ENCODE peak calls at places on chromosomes 5 and 9, in six cellular contexts. One of them, this sample, is unnamed.

GRCh38 chr5:163399923-163400322 is 37.5 kb upstream of the CCNG1 start:
- DNase-seq in activated CD8-positive, alpha-beta T cell treated with anti-CD3 and anti-CD28 coated beads for 36 hours: no peak
- DNase-seq in stimulated activated CD4-positive, alpha-beta T cell treated with anti-CD3 and anti-CD28 coated beads, Interleukin-15, amount 100 ng/mL, for 24 hours: no peak
- DNase-seq in activated T-helper 1 cell treated with anti-CD3 and anti-CD28 coated beads, Interleukin-2, amount 50 U/mL, for 16 hours: no peak
- DNase-seq in SHP77: no peak
- DNase-seq in ureter: no peak
- DNase-seq in this sample: no peak

GRCh38 chr5:81397169-81397568 is 3.2 kb upstream of the ACOT12 start:
- DNase-seq in ureter: no peak
- DNase-seq in activated T-helper 1 cell treated with anti-CD3 and anti-CD28 coated beads, Interleukin-2, amount 50 U/mL, for 16 hours: no peak
- DNase-seq in activated CD8-positive, alpha-beta T cell treated with anti-CD3 and anti-CD28 coated beads for 36 hours: no peak
- DNase-seq in stimulated activated CD4-positive, alpha-beta T cell treated with anti-CD3 and anti-CD28 coated beads, Interleukin-15, amount 100 ng/mL, for 24 hours: no peak
- DNase-seq in SHP77: no peak
- DNase-seq in this sample: no peak

GRCh38 chr5:174610968-174611367 is 113.4 kb upstream of the MSX2 start:
- DNase-seq in activated T-helper 1 cell treated with anti-CD3 and anti-CD28 coated beads, Interleukin-2, amount 50 U/mL, for 16 hours: no peak
- DNase-seq in ureter: peak
- DNase-seq in activated CD8-positive, alpha-beta T cell treated with anti-CD3 and anti-CD28 coated beads for 36 hours: no peak
- DNase-seq in stimulated activated CD4-positive, alpha-beta T cell treated with anti-CD3 and anti-CD28 coated beads, Interleukin-15, amount 100 ng/mL, for 24 hours: no peak
- DNase-seq in SHP77: no peak
- DNase-seq in this sample: no peak

GRCh38 chr9:125466356-125466855 is 204.8 kb downstream of the GAPVD1 start:
- DNase-seq in activated CD8-positive, alpha-beta T cell treated with anti-CD3 and anti-CD28 coated beads for 36 hours: no peak
- DNase-seq in ureter: no peak
- DNase-seq in SHP77: no peak
- DNase-seq in activated T-helper 1 cell treated with anti-CD3 and anti-CD28 coated beads, Interleukin-2, amount 50 U/mL, for 16 hours: no peak
- DNase-seq in stimulated activated CD4-positive, alpha-beta T cell treated with anti-CD3 and anti-CD28 coated beads, Interleukin-15, amount 100 ng/mL, for 24 hours: no peak
- DNase-seq in this sample: no peak

GRCh38 chr5:151020304-151021031 is at the start of gene GPX3:
- DNase-seq in ureter: peak
- DNase-seq in activated CD8-positive, alpha-beta T cell treated with anti-CD3 and anti-CD28 coated beads for 36 hours: peak
- DNase-seq in activated T-helper 1 cell treated with anti-CD3 and anti-CD28 coated beads, Interleukin-2, amount 50 U/mL, for 16 hours: no peak
- DNase-seq in stimulated activated CD4-positive, alpha-beta T cell treated with anti-CD3 and anti-CD28 coated beads, Interleukin-15, amount 100 ng/mL, for 24 hours: peak
- DNase-seq in SHP77: no peak
- DNase-seq in this sample: no peak

GRCh38 chr9:33619666-33620404 is 95.8 kb downstream of the ANKRD18B start:
- DNase-seq in SHP77: no peak
- DNase-seq in activated CD8-positive, alpha-beta T cell treated with anti-CD3 and anti-CD28 coated beads for 36 hours: no peak
- DNase-seq in stimulated activated CD4-positive, alpha-beta T cell treated with anti-CD3 and anti-CD28 coated beads, Interleukin-15, amount 100 ng/mL, for 24 hours: no peak
- DNase-seq in activated T-helper 1 cell treated with anti-CD3 and anti-CD28 coated beads, Interleukin-2, amount 50 U/mL, for 16 hours: no peak
- DNase-seq in ureter: no peak
- DNase-seq in this sample: no peak

GRCh38 chr9:91119679-91120078 is 242.0 kb downstream of the AUH start:
- DNase-seq in ureter: no peak
- DNase-seq in stimulated activated CD4-positive, alpha-beta T cell treated with anti-CD3 and anti-CD28 coated beads, Interleukin-15, amount 100 ng/mL, for 24 hours: no peak
- DNase-seq in activated T-helper 1 cell treated with anti-CD3 and anti-CD28 coated beads, Interleukin-2, amount 50 U/mL, for 16 hours: no peak
- DNase-seq in SHP77: no peak
- DNase-seq in activated CD8-positive, alpha-beta T cell treated with anti-CD3 and anti-CD28 coated beads for 36 hours: no peak
- DNase-seq in this sample: no peak

GRCh38 chr5:17314907-17315471 is 97.6 kb downstream of the BASP1 start:
- DNase-seq in stimulated activated CD4-positive, alpha-beta T cell treated with anti-CD3 and anti-CD28 coated beads, Interleukin-15, amount 100 ng/mL, for 24 hours: no peak
- DNase-seq in ureter: no peak
- DNase-seq in activated CD8-positive, alpha-beta T cell treated with anti-CD3 and anti-CD28 coated beads for 36 hours: no peak
- DNase-seq in SHP77: no peak
- DNase-seq in activated T-helper 1 cell treated with anti-CD3 and anti-CD28 coated beads, Interleukin-2, amount 50 U/mL, for 16 hours: no peak
- DNase-seq in this sample: no peak

GRCh38 chr5:595285-595684 is 16.9 kb upstream of the CEP72 start:
- DNase-seq in activated T-helper 1 cell treated with anti-CD3 and anti-CD28 coated beads, Interleukin-2, amount 50 U/mL, for 16 hours: no peak
- DNase-seq in activated CD8-positive, alpha-beta T cell treated with anti-CD3 and anti-CD28 coated beads for 36 hours: no peak
- DNase-seq in stimulated activated CD4-positive, alpha-beta T cell treated with anti-CD3 and anti-CD28 coated beads, Interleukin-15, amount 100 ng/mL, for 24 hours: no peak
- DNase-seq in ureter: no peak
- DNase-seq in SHP77: no peak
- DNase-seq in this sample: no peak

GRCh38 chr5:169160405-169160901 is 140.5 kb downstream of the SLIT3 start:
- DNase-seq in stimulated activated CD4-positive, alpha-beta T cell treated with anti-CD3 and anti-CD28 coated beads, Interleukin-15, amount 100 ng/mL, for 24 hours: no peak
- DNase-seq in activated T-helper 1 cell treated with anti-CD3 and anti-CD28 coated beads, Interleukin-2, amount 50 U/mL, for 16 hours: no peak
- DNase-seq in ureter: no peak
- DNase-seq in activated CD8-positive, alpha-beta T cell treated with anti-CD3 and anti-CD28 coated beads for 36 hours: no peak
- DNase-seq in SHP77: no peak
- DNase-seq in this sample: no peak

GRCh38 chr5:171418982-171419662 is at the start of gene FGF18:
- DNase-seq in activated CD8-positive, alpha-beta T cell treated with anti-CD3 and anti-CD28 coated beads for 36 hours: peak
- DNase-seq in SHP77: no peak
- DNase-seq in stimulated activated CD4-positive, alpha-beta T cell treated with anti-CD3 and anti-CD28 coated beads, Interleukin-15, amount 100 ng/mL, for 24 hours: peak
- DNase-seq in ureter: no peak
- DNase-seq in activated T-helper 1 cell treated with anti-CD3 and anti-CD28 coated beads, Interleukin-2, amount 50 U/mL, for 16 hours: no peak
- DNase-seq in this sample: no peak

GRCh38 chr9:95507456-95508241 is 9.1 kb downstream of the PTCH1 start:
- DNase-seq in activated CD8-positive, alpha-beta T cell treated with anti-CD3 and anti-CD28 coated beads for 36 hours: peak
- DNase-seq in ureter: no peak
- DNase-seq in SHP77: peak
- DNase-seq in activated T-helper 1 cell treated with anti-CD3 and anti-CD28 coated beads, Interleukin-2, amount 50 U/mL, for 16 hours: peak
- DNase-seq in stimulated activated CD4-positive, alpha-beta T cell treated with anti-CD3 and anti-CD28 coated beads, Interleukin-15, amount 100 ng/mL, for 24 hours: peak
- DNase-seq in this sample: no peak

GRCh38 chr5:9947231-9947693 is 302.4 kb downstream of the ATPSCKMT start:
- DNase-seq in stimulated activated CD4-positive, alpha-beta T cell treated with anti-CD3 and anti-CD28 coated beads, Interleukin-15, amount 100 ng/mL, for 24 hours: no peak
- DNase-seq in activated CD8-positive, alpha-beta T cell treated with anti-CD3 and anti-CD28 coated beads for 36 hours: no peak
- DNase-seq in activated T-helper 1 cell treated with anti-CD3 and anti-CD28 coated beads, Interleukin-2, amount 50 U/mL, for 16 hours: no peak
- DNase-seq in SHP77: no peak
- DNase-seq in ureter: no peak
- DNase-seq in this sample: no peak

GRCh38 chr9:110303136-110303535 is 34.5 kb downstream of the TXNDC8 start:
- DNase-seq in activated T-helper 1 cell treated with anti-CD3 and anti-CD28 coated beads, Interleukin-2, amount 50 U/mL, for 16 hours: no peak
- DNase-seq in activated CD8-positive, alpha-beta T cell treated with anti-CD3 and anti-CD28 coated beads for 36 hours: no peak
- DNase-seq in stimulated activated CD4-positive, alpha-beta T cell treated with anti-CD3 and anti-CD28 coated beads, Interleukin-15, amount 100 ng/mL, for 24 hours: no peak
- DNase-seq in SHP77: no peak
- DNase-seq in ureter: no peak
- DNase-seq in this sample: no peak

GRCh38 chr9:135249191-135249590 is 161.7 kb downstream of the OLFM1 start:
- DNase-seq in stimulated activated CD4-positive, alpha-beta T cell treated with anti-CD3 and anti-CD28 coated beads, Interleukin-15, amount 100 ng/mL, for 24 hours: no peak
- DNase-seq in activated T-helper 1 cell treated with anti-CD3 and anti-CD28 coated beads, Interleukin-2, amount 50 U/mL, for 16 hours: no peak
- DNase-seq in ureter: no peak
- DNase-seq in activated CD8-positive, alpha-beta T cell treated with anti-CD3 and anti-CD28 coated beads for 36 hours: no peak
- DNase-seq in SHP77: no peak
- DNase-seq in this sample: no peak

GRCh38 chr9:7186175-7186574 is 428.4 kb downstream of the KDM4C start:
- DNase-seq in activated T-helper 1 cell treated with anti-CD3 and anti-CD28 coated beads, Interleukin-2, amount 50 U/mL, for 16 hours: no peak
- DNase-seq in ureter: no peak
- DNase-seq in activated CD8-positive, alpha-beta T cell treated with anti-CD3 and anti-CD28 coated beads for 36 hours: peak
- DNase-seq in SHP77: no peak
- DNase-seq in stimulated activated CD4-positive, alpha-beta T cell treated with anti-CD3 and anti-CD28 coated beads, Interleukin-15, amount 100 ng/mL, for 24 hours: no peak
- DNase-seq in this sample: peak

GRCh38 chr5:7747728-7748127 is 103.2 kb downstream of the CFAP90 start:
- DNase-seq in stimulated activated CD4-positive, alpha-beta T cell treated with anti-CD3 and anti-CD28 coated beads, Interleukin-15, amount 100 ng/mL, for 24 hours: no peak
- DNase-seq in activated CD8-positive, alpha-beta T cell treated with anti-CD3 and anti-CD28 coated beads for 36 hours: no peak
- DNase-seq in ureter: no peak
- DNase-seq in SHP77: no peak
- DNase-seq in activated T-helper 1 cell treated with anti-CD3 and anti-CD28 coated beads, Interleukin-2, amount 50 U/mL, for 16 hours: no peak
- DNase-seq in this sample: no peak

GRCh38 chr9:129436751-129437625 is 183.9 kb downstream of the C9orf50 start:
- DNase-seq in activated CD8-positive, alpha-beta T cell treated with anti-CD3 and anti-CD28 coated beads for 36 hours: peak
- DNase-seq in stimulated activated CD4-positive, alpha-beta T cell treated with anti-CD3 and anti-CD28 coated beads, Interleukin-15, amount 100 ng/mL, for 24 hours: peak
- DNase-seq in SHP77: no peak
- DNase-seq in ureter: peak
- DNase-seq in activated T-helper 1 cell treated with anti-CD3 and anti-CD28 coated beads, Interleukin-2, amount 50 U/mL, for 16 hours: no peak
- DNase-seq in this sample: peak

GRCh38 chr5:162068412-162068811 is 839 bp downstream of the GABRG2 start:
- DNase-seq in activated CD8-positive, alpha-beta T cell treated with anti-CD3 and anti-CD28 coated beads for 36 hours: no peak
- DNase-seq in activated T-helper 1 cell treated with anti-CD3 and anti-CD28 coated beads, Interleukin-2, amount 50 U/mL, for 16 hours: no peak
- DNase-seq in stimulated activated CD4-positive, alpha-beta T cell treated with anti-CD3 and anti-CD28 coated beads, Interleukin-15, amount 100 ng/mL, for 24 hours: no peak
- DNase-seq in ureter: no peak
- DNase-seq in SHP77: peak
- DNase-seq in this sample: no peak

GRCh38 chr5:150235548-150235895 is 45.7 kb downstream of the SLC6A7 start:
- DNase-seq in ureter: no peak
- DNase-seq in SHP77: no peak
- DNase-seq in activated T-helper 1 cell treated with anti-CD3 and anti-CD28 coated beads, Interleukin-2, amount 50 U/mL, for 16 hours: no peak
- DNase-seq in activated CD8-positive, alpha-beta T cell treated with anti-CD3 and anti-CD28 coated beads for 36 hours: no peak
- DNase-seq in stimulated activated CD4-positive, alpha-beta T cell treated with anti-CD3 and anti-CD28 coated beads, Interleukin-15, amount 100 ng/mL, for 24 hours: no peak
- DNase-seq in this sample: no peak

GRCh38 chr5:179870403-179870903 is 11.8 kb upstream of the MRNIP start:
- DNase-seq in activated T-helper 1 cell treated with anti-CD3 and anti-CD28 coated beads, Interleukin-2, amount 50 U/mL, for 16 hours: no peak
- DNase-seq in SHP77: peak
- DNase-seq in stimulated activated CD4-positive, alpha-beta T cell treated with anti-CD3 and anti-CD28 coated beads, Interleukin-15, amount 100 ng/mL, for 24 hours: peak
- DNase-seq in ureter: no peak
- DNase-seq in activated CD8-positive, alpha-beta T cell treated with anti-CD3 and anti-CD28 coated beads for 36 hours: peak
- DNase-seq in this sample: no peak

GRCh38 chr5:17996002-17996401 is 361.7 kb downstream of the TAF11L14 start:
- DNase-seq in stimulated activated CD4-positive, alpha-beta T cell treated with anti-CD3 and anti-CD28 coated beads, Interleukin-15, amount 100 ng/mL, for 24 hours: no peak
- DNase-seq in activated T-helper 1 cell treated with anti-CD3 and anti-CD28 coated beads, Interleukin-2, amount 50 U/mL, for 16 hours: no peak
- DNase-seq in ureter: no peak
- DNase-seq in SHP77: no peak
- DNase-seq in activated CD8-positive, alpha-beta T cell treated with anti-CD3 and anti-CD28 coated beads for 36 hours: no peak
- DNase-seq in this sample: no peak

GRCh38 chr9:122332643-122333042 is 38.2 kb upstream of the PTGS1 start:
- DNase-seq in stimulated activated CD4-positive, alpha-beta T cell treated with anti-CD3 and anti-CD28 coated beads, Interleukin-15, amount 100 ng/mL, for 24 hours: no peak
- DNase-seq in SHP77: no peak
- DNase-seq in ureter: no peak
- DNase-seq in activated T-helper 1 cell treated with anti-CD3 and anti-CD28 coated beads, Interleukin-2, amount 50 U/mL, for 16 hours: no peak
- DNase-seq in activated CD8-positive, alpha-beta T cell treated with anti-CD3 and anti-CD28 coated beads for 36 hours: no peak
- DNase-seq in this sample: no peak

GRCh38 chr5:111948517-111948916 is 191.5 kb upstream of the NREP start:
- DNase-seq in SHP77: no peak
- DNase-seq in activated T-helper 1 cell treated with anti-CD3 and anti-CD28 coated beads, Interleukin-2, amount 50 U/mL, for 16 hours: no peak
- DNase-seq in stimulated activated CD4-positive, alpha-beta T cell treated with anti-CD3 and anti-CD28 coated beads, Interleukin-15, amount 100 ng/mL, for 24 hours: no peak
- DNase-seq in activated CD8-positive, alpha-beta T cell treated with anti-CD3 and anti-CD28 coated beads for 36 hours: no peak
- DNase-seq in ureter: no peak
- DNase-seq in this sample: no peak

GRCh38 chr5:41264019-41264418 is 50.7 kb upstream of the C6 start:
- DNase-seq in SHP77: no peak
- DNase-seq in activated CD8-positive, alpha-beta T cell treated with anti-CD3 and anti-CD28 coated beads for 36 hours: no peak
- DNase-seq in activated T-helper 1 cell treated with anti-CD3 and anti-CD28 coated beads, Interleukin-2, amount 50 U/mL, for 16 hours: no peak
- DNase-seq in stimulated activated CD4-positive, alpha-beta T cell treated with anti-CD3 and anti-CD28 coated beads, Interleukin-15, amount 100 ng/mL, for 24 hours: no peak
- DNase-seq in ureter: no peak
- DNase-seq in this sample: no peak

GRCh38 chr5:60196382-60197113 is 303.0 kb upstream of the PDE4D start:
- DNase-seq in ureter: no peak
- DNase-seq in activated CD8-positive, alpha-beta T cell treated with anti-CD3 and anti-CD28 coated beads for 36 hours: no peak
- DNase-seq in SHP77: no peak
- DNase-seq in stimulated activated CD4-positive, alpha-beta T cell treated with anti-CD3 and anti-CD28 coated beads, Interleukin-15, amount 100 ng/mL, for 24 hours: no peak
- DNase-seq in activated T-helper 1 cell treated with anti-CD3 and anti-CD28 coated beads, Interleukin-2, amount 50 U/mL, for 16 hours: no peak
- DNase-seq in this sample: no peak

GRCh38 chr5:154713615-154714125 is 41.5 kb upstream of the LARP1 start:
- DNase-seq in activated CD8-positive, alpha-beta T cell treated with anti-CD3 and anti-CD28 coated beads for 36 hours: no peak
- DNase-seq in ureter: no peak
- DNase-seq in stimulated activated CD4-positive, alpha-beta T cell treated with anti-CD3 and anti-CD28 coated beads, Interleukin-15, amount 100 ng/mL, for 24 hours: no peak
- DNase-seq in activated T-helper 1 cell treated with anti-CD3 and anti-CD28 coated beads, Interleukin-2, amount 50 U/mL, for 16 hours: no peak
- DNase-seq in SHP77: no peak
- DNase-seq in this sample: no peak

GRCh38 chr5:111805071-111805470 is 48.1 kb upstream of the NREP start:
- DNase-seq in SHP77: no peak
- DNase-seq in activated CD8-positive, alpha-beta T cell treated with anti-CD3 and anti-CD28 coated beads for 36 hours: no peak
- DNase-seq in activated T-helper 1 cell treated with anti-CD3 and anti-CD28 coated beads, Interleukin-2, amount 50 U/mL, for 16 hours: no peak
- DNase-seq in stimulated activated CD4-positive, alpha-beta T cell treated with anti-CD3 and anti-CD28 coated beads, Interleukin-15, amount 100 ng/mL, for 24 hours: no peak
- DNase-seq in ureter: no peak
- DNase-seq in this sample: no peak

GRCh38 chr5:78547731-78548189 is 100.8 kb downstream of the LHFPL2 start:
- DNase-seq in activated CD8-positive, alpha-beta T cell treated with anti-CD3 and anti-CD28 coated beads for 36 hours: no peak
- DNase-seq in activated T-helper 1 cell treated with anti-CD3 and anti-CD28 coated beads, Interleukin-2, amount 50 U/mL, for 16 hours: no peak
- DNase-seq in SHP77: no peak
- DNase-seq in ureter: peak
- DNase-seq in stimulated activated CD4-positive, alpha-beta T cell treated with anti-CD3 and anti-CD28 coated beads, Interleukin-15, amount 100 ng/mL, for 24 hours: no peak
- DNase-seq in this sample: no peak

GRCh38 chr5:96228449-96228848 is 204.6 kb downstream of the PCSK1 start:
- DNase-seq in activated CD8-positive, alpha-beta T cell treated with anti-CD3 and anti-CD28 coated beads for 36 hours: no peak
- DNase-seq in stimulated activated CD4-positive, alpha-beta T cell treated with anti-CD3 and anti-CD28 coated beads, Interleukin-15, amount 100 ng/mL, for 24 hours: no peak
- DNase-seq in activated T-helper 1 cell treated with anti-CD3 and anti-CD28 coated beads, Interleukin-2, amount 50 U/mL, for 16 hours: no peak
- DNase-seq in SHP77: no peak
- DNase-seq in ureter: no peak
- DNase-seq in this sample: peak

GRCh38 chr5:36637101-36637500 is 30.7 kb downstream of the SLC1A3 start:
- DNase-seq in SHP77: no peak
- DNase-seq in activated T-helper 1 cell treated with anti-CD3 and anti-CD28 coated beads, Interleukin-2, amount 50 U/mL, for 16 hours: no peak
- DNase-seq in stimulated activated CD4-positive, alpha-beta T cell treated with anti-CD3 and anti-CD28 coated beads, Interleukin-15, amount 100 ng/mL, for 24 hours: no peak
- DNase-seq in ureter: no peak
- DNase-seq in activated CD8-positive, alpha-beta T cell treated with anti-CD3 and anti-CD28 coated beads for 36 hours: no peak
- DNase-seq in this sample: no peak